ENCODE peak calls at places on chromosome 20, in four cellular contexts. Y, L, O and H are unnamed samples.

GRCh38 chr20:18802012-18802634 is 11.5 kb upstream of the SCP2D1 start:
- DNase-seq in Y (no peak), L (no peak), O (no peak), H (no peak)

GRCh38 chr20:33793011-33793931 is 17.9 kb upstream of the CHMP4B start:
- DNase-seq in Y (no peak), L (no peak), O (peak), H (peak)

GRCh38 chr20:59810376-59811187 is 122.9 kb downstream of the SYCP2 start:
- DNase-seq in Y (no peak), L (no peak), O (no peak), H (no peak)

GRCh38 chr20:38729767-38730166 is 5.5 kb downstream of the SLC32A1 start:
- DNase-seq in Y (no peak), L (no peak), O (no peak), H (no peak)

GRCh38 chr20:43843096-43843964 is 71.3 kb upstream of the TOX2 start:
- DNase-seq in Y (no peak), L (peak), O (peak), H (peak)

GRCh38 chr20:43409041-43409913 is 48.4 kb upstream of the SRSF6 start:
- DNase-seq in Y (no peak), L (peak), O (peak), H (peak)

GRCh38 chr20:37223053-37223452 is 38.6 kb downstream of the GHRH start:
- DNase-seq in Y (no peak), L (peak), O (peak), H (peak)

GRCh38 chr20:62006482-62006881 is 59.2 kb downstream of the TAF4 start:
- DNase-seq in Y (no peak), L (no peak), O (no peak), H (no peak)

GRCh38 chr20:15576401-15576800 is 996.8 kb downstream of the KIF16B start:
- DNase-seq in Y (no peak), L (peak), O (peak), H (peak)

GRCh38 chr20:47546184-47547033 is 44.7 kb downstream of the NCOA3 start:
- DNase-seq in Y (no peak), L (peak), O (peak), H (peak)

GRCh38 chr20:1533059-1533458 is 24.4 kb downstream of the SIRPD start:
- DNase-seq in Y (no peak), L (no peak), O (no peak), H (peak)

GRCh38 chr20:38168791-38169589 is 3.9 kb upstream of the TGM2 start:
- DNase-seq in Y (no peak), L (no peak), O (no peak), H (no peak)

GRCh38 chr20:24007758-24008157 is 19.2 kb upstream of the GGTLC1 start:
- DNase-seq in Y (no peak), L (no peak), O (no peak), H (no peak)

GRCh38 chr20:31934491-31934890 is 17.4 kb downstream of the PDRG1 start:
- DNase-seq in Y (no peak), L (no peak), O (no peak), H (no peak)

GRCh38 chr20:41395669-41396664 is 29.3 kb upstream of the EMILIN3 start:
- DNase-seq in Y (peak), L (no peak), O (peak), H (no peak)

GRCh38 chr20:2470051-2470431 is 548 bp downstream of the SNRPB start:
- DNase-seq in Y (peak), L (peak), O (peak), H (peak)

GRCh38 chr20:37504404-37505096 is 16.5 kb upstream of the NNAT start:
- DNase-seq in Y (no peak), L (no peak), O (peak), H (no peak)

GRCh38 chr20:9660236-9660868 is 146.0 kb downstream of the LAMP5 start:
- DNase-seq in Y (no peak), L (peak), O (peak), H (peak)

GRCh38 chr20:2602046-2602735 is 50.2 kb upstream of the NOP56 start:
- DNase-seq in Y (no peak), L (no peak), O (no peak), H (no peak)

GRCh38 chr20:32742322-32743236 is 688 bp downstream of the COMMD7 start:
- DNase-seq in Y (no peak), L (no peak), O (no peak), H (no peak)

GRCh38 chr20:34061695-34062094 is 50.3 kb downstream of the EIF2S2 start:
- DNase-seq in Y (no peak), L (no peak), O (no peak), H (no peak)

GRCh38 chr20:59818911-59819310 is 114.5 kb downstream of the SYCP2 start:
- DNase-seq in Y (no peak), L (no peak), O (no peak), H (no peak)

GRCh38 chr20:22920898-22921297 is 114.2 kb upstream of the SSTR4 start:
- DNase-seq in Y (no peak), L (no peak), O (no peak), H (no peak)

GRCh38 chr20:47251154-47252020 is 105.1 kb downstream of the ZMYND8 start:
- DNase-seq in Y (no peak), L (no peak), O (no peak), H (no peak)

GRCh38 chr20:18857640-18858039 is 44.1 kb downstream of the SCP2D1 start:
- DNase-seq in Y (no peak), L (no peak), O (peak), H (peak)

GRCh38 chr20:23214903-23215302 is 128.8 kb upstream of the CD93 start:
- DNase-seq in Y (no peak), L (peak), O (peak), H (no peak)

GRCh38 chr20:58550661-58551060 is 35.5 kb upstream of the APCDD1L start:
- DNase-seq in Y (no peak), L (peak), O (peak), H (peak)

GRCh38 chr20:43558412-43559146 is at the start of gene SGK2:
- DNase-seq in Y (no peak), L (peak), O (peak), H (peak)

GRCh38 chr20:56222945-56223344 is 25.6 kb upstream of the MC3R start:
- DNase-seq in Y (no peak), L (no peak), O (no peak), H (no peak)

GRCh38 chr20:19449051-19449450 is 236.6 kb downstream of the SLC24A3 start:
- DNase-seq in Y (peak), L (no peak), O (no peak), H (no peak)

GRCh38 chr20:45470262-45470931 is 844 bp downstream of the WFDC2 start:
- DNase-seq in Y (peak), L (no peak), O (no peak), H (peak)

GRCh38 chr20:13525225-13525940 is 113.3 kb downstream of the TASP1 start:
- DNase-seq in Y (no peak), L (peak), O (peak), H (peak)

GRCh38 chr20:20370087-20370575 is 2.2 kb downstream of the INSM1 start:
- DNase-seq in Y (no peak), L (no peak), O (no peak), H (peak)

GRCh38 chr20:32036716-32037355 is 15.2 kb upstream of the HCK start:
- DNase-seq in Y (no peak), L (peak), O (peak), H (no peak)

GRCh38 chr20:62198496-62198895 is 15.7 kb downstream of the MTG2 start:
- DNase-seq in Y (peak), L (no peak), O (no peak), H (no peak)

GRCh38 chr20:38900606-38901005 is 25.6 kb upstream of the FAM83D start:
- DNase-seq in Y (no peak), L (no peak), O (no peak), H (no peak)

GRCh38 chr20:47825011-47825762 is 39.9 kb upstream of the SULF2 start:
- DNase-seq in Y (no peak), L (no peak), O (no peak), H (no peak)

GRCh38 chr20:29299811-29300578 is 1957.5 kb upstream of the DEFB115 start:
- DNase-seq in Y (no peak), L (no peak), O (no peak), H (no peak)

GRCh38 chr20:3239026-3239866 is at the start of gene SLC4A11:
- DNase-seq in Y (no peak), L (peak), O (peak), H (peak)

GRCh38 chr20:49906615-49907154 is 8.6 kb downstream of the SPATA2 start:
- DNase-seq in Y (no peak), L (no peak), O (no peak), H (no peak)

GRCh38 chr20:49908258-49908565 is 7.1 kb downstream of the SPATA2 start:
- DNase-seq in Y (no peak), L (no peak), O (no peak), H (no peak)

GRCh38 chr20:49910340-49910706 is 5.0 kb downstream of the SPATA2 start:
- DNase-seq in Y (no peak), L (no peak), O (no peak), H (no peak)

GRCh38 chr20:49907405-49908257 is 7.7 kb downstream of the SPATA2 start:
- DNase-seq in Y (no peak), L (no peak), O (no peak), H (no peak)

GRCh38 chr20:49909499-49910339 is 5.6 kb downstream of the SPATA2 start:
- DNase-seq in Y (no peak), L (no peak), O (no peak), H (no peak)
- TF ChIP-seq CTCF in Y (no peak), L (no peak), O (no peak), H (peak)

DNA sequence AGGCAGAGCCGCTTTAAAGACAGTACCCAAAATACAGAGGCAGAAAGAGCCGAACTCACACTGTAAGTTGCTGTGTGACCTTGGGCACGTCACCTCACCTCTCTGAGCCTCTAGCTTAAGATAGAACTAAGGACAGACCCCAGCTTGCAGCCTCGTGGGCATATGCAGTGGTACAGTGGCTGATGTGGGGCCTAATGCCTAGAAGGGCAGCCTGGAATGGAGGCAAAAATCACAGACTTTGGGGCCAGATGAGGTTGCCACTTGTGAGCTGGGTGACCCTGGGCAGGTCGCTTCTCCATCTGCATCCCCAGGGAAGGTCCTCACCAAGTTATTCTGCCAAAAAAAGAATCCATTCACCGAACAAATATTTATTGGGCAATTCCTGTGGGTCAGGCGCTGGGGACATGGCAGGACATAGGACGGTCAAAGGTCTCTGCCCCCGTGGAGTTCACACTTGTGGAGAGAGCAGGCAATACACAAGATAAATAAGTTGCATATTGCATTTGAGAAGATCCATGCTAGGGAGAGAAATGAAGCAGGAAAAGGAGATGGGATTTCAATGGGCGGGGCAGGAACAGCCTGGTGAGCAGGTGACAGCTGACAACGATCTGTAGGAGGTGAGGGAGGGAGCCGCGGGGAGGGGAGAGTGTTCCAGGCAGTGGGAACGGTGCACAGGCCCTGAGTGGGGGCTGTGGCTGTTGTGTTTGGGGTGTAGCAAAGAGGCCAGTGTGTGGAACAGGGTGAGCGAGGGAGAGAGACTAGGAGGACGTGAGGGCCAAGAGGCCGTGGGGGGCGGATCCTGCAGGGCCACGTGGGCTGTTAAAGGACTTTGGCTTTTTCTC is 115.2 kb downstream of the CEBPB start:
- DNase-seq in Y (peak), L (peak), O (no peak), H (peak)
- H3K4me3 ChIP-seq in Y (no peak), L (no peak), O (no peak), H (no peak)

GRCh38 chr20:64056639-64056888 is 6.4 kb upstream of the TCEA2 start:
- DNase-seq in Y (no peak), L (no peak), O (no peak), H (no peak)
- TF ChIP-seq CTCF in Y (no peak), L (no peak), O (no peak), H (no peak)

GRCh38 chr20:49984426-49985153 is 1.8 kb downstream of the SNAI1 start:
- DNase-seq in Y (no peak), L (no peak), O (no peak), H (no peak)
- H3K4me3 ChIP-seq in Y (no peak), L (peak), O (peak), H (peak)

GRCh38 chr20:35146922-35147574 is at the start of gene EDEM2:
- DNase-seq in Y (peak), L (peak), O (peak), H (peak)

GRCh38 chr20:35144694-35145093 is 2.4 kb downstream of the EDEM2 start:
- DNase-seq in Y (no peak), L (no peak), O (no peak), H (no peak)

GRCh38 chr20:35146299-35146921 is 726 bp downstream of the EDEM2 start:
- DNase-seq in Y (peak), L (no peak), O (no peak), H (peak)

DNA sequence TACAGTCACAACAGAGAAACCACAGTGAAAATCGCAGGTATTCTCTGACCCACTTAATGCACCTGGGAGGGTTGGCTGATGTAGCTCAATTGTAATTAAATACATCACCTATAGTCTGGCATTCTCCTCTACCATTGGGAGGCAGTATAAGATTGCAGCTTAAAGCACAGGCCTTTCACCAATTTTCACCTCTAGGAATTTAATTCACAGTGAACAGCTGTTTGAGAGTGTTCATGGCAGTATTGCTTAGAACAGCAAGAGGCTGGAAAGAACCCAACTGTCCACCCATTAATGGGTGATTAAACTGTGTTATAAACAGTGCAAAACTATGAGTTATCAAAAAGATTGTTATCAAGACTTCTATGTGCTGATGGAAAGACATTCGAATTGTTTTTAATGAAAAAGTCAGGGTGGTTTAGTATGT is 2.0 kb downstream of the EDEM2 start:
- DNase-seq in Y (no peak), L (peak), O (peak), H (peak)
- TF ChIP-seq CTCF in Y (peak), L (peak), O (peak), H (peak)

GRCh38 chr20:57264908-57265648 is 1.4 kb downstream of the BMP7 start:
- DNase-seq in Y (no peak), L (no peak), O (no peak), H (no peak)
- H3K4me3 ChIP-seq in Y (no peak), L (no peak), O (no peak), H (no peak)

DNA sequence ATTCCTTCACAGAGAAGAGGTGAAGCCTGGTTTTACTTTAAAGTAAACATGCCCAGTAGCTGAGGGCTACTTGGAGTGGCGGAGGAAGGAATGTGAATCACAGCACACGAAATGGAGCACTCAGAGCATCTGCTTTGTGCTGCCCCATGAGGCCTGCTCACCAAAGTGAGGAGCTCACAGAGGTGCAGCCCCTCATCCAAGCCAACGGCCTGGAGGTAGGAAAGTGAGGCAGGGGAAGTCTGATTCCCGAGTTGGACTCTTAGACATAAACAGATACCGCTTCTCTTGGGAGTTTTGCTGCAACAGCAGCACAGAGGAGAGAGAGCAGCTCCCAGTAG is 3.6 kb downstream of the YTHDF1 start:
- DNase-seq in Y (no peak), L (no peak), O (no peak), H (no peak)
- TF ChIP-seq CTCF in Y (no peak), L (no peak), O (peak), H (no peak)

GRCh38 chr20:64047046-64047389 is 2.4 kb downstream of the SOX18 start:
- DNase-seq in Y (no peak), L (no peak), O (no peak), H (no peak)
- H3K4me3 ChIP-seq in Y (no peak), L (no peak), O (no peak), H (no peak)

DNA sequence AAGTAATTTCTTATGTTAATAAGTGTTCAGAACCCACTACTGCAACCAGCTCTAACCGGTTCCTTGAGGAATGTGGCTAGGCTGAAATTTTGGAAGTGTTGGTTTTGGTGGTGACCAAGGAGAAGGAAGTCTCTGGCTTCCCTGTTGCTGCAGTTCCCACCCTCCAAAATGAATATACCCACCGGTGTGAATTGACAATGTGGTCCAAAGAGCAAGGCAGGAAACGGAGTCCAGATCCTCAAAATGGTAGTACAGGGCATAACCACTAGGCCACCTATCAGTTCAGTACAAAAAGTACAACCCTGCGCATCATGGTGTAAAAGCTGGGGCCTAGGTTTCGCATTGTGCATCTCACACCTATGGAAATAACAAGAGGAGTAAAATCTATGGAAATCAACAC is 2.8 kb downstream of the ADNP start:
- DNase-seq in Y (no peak), L (no peak), O (no peak), H (no peak)
- TF ChIP-seq CTCF in Y (no peak), L (no peak), O (no peak), H (no peak)

GRCh38 chr20:49887251-49887827 is 28.0 kb downstream of the SPATA2 start:
- DNase-seq in Y (no peak), L (peak), O (peak), H (peak)
- H3K4me3 ChIP-seq in Y (no peak), L (no peak), O (no peak), H (no peak)